ENCODE peak calls at places on chromosomes 2 and 18, in eight cellular contexts. F, N, I, P, J, U, B and Z are unnamed samples.

GRCh38 chr18:26617151-26617554 is 68.8 kb upstream of the KCTD1 start:
- DNase-seq in P (peak), I (peak), N (no peak), J (peak), F (no peak), U (no peak), B (peak), Z (peak)

GRCh38 chr2:127678991-127679390 is 3.7 kb upstream of the LIMS2 start:
- DNase-seq in J (no peak), B (no peak), I (no peak), N (no peak), P (no peak), F (no peak), U (no peak), Z (no peak)

GRCh38 chr2:54615832-54616534 is 107.5 kb upstream of the EML6 start:
- DNase-seq in J (no peak), U (no peak), F (no peak), N (no peak), P (no peak), B (no peak), I (no peak), Z (no peak)

GRCh38 chr2:11343626-11344341 is 652 bp downstream of the ROCK2 start:
- DNase-seq in B (no peak), J (peak), U (peak), N (no peak), P (no peak), F (peak), I (peak), Z (no peak)

GRCh38 chr18:2906522-2907458 is 60.0 kb downstream of the EMILIN2 start:
- DNase-seq in N (no peak), U (no peak), J (no peak), I (no peak), B (no peak), P (no peak), F (no peak), Z (no peak)

GRCh38 chr18:45874501-45875184 is 49.2 kb downstream of the SIGLEC15 start:
- DNase-seq in B (no peak), I (peak), U (no peak), P (no peak), N (no peak), F (no peak), J (no peak), Z (no peak)

GRCh38 chr2:94759211-94759610 is 112.0 kb upstream of the TEKT4 start:
- DNase-seq in B (peak), U (no peak), F (no peak), P (no peak), J (no peak), N (no peak), I (no peak), Z (no peak)

GRCh38 chr18:63005306-63005705 is 290.0 kb downstream of the PHLPP1 start:
- DNase-seq in I (no peak), F (no peak), P (no peak), J (no peak), N (no peak), U (peak), B (no peak), Z (no peak)

GRCh38 chr2:236949089-236949935 is 136.4 kb upstream of the COPS8 start:
- DNase-seq in B (no peak), I (no peak), F (no peak), N (no peak), P (no peak), U (no peak), J (no peak), Z (no peak)

GRCh38 chr2:54459037-54459441 is 2.9 kb downstream of the SPTBN1 start:
- DNase-seq in P (no peak), J (peak), N (no peak), B (no peak), F (no peak), I (peak), U (no peak), Z (no peak)

GRCh38 chr18:23260932-23261590 is 125.8 kb downstream of the CABLES1 start:
- DNase-seq in I (no peak), J (no peak), F (no peak), B (no peak), U (no peak), P (no peak), N (no peak), Z (no peak)

GRCh38 chr2:29010946-29011649 is 30.0 kb downstream of the TOGARAM2 start:
- DNase-seq in J (peak), I (peak), U (no peak), B (no peak), F (no peak), P (no peak), N (peak), Z (no peak)

GRCh38 chr18:22188551-22189267 is 19.3 kb downstream of the GATA6 start:
- DNase-seq in N (no peak), J (peak), I (no peak), B (no peak), P (no peak), F (no peak), U (no peak), Z (no peak)

GRCh38 chr2:241148239-241148638 is 1.0 kb downstream of the PASK start:
- DNase-seq in J (no peak), P (no peak), B (no peak), I (no peak), N (no peak), F (no peak), U (no peak), Z (no peak)

GRCh38 chr2:110678457-110679336 is 834 bp upstream of the BUB1 start:
- DNase-seq in I (peak), P (no peak), B (no peak), F (peak), U (peak), N (no peak), J (peak), Z (no peak)

GRCh38 chr2:26479971-26480750 is 2.2 kb upstream of the OTOF start:
- DNase-seq in F (no peak), P (no peak), B (no peak), U (no peak), I (no peak), N (no peak), J (no peak), Z (no peak)

GRCh38 chr18:11165952-11166351 is 16.6 kb upstream of the PIEZO2 start:
- DNase-seq in U (no peak), F (no peak), P (no peak), I (no peak), B (no peak), N (no peak), J (no peak), Z (no peak)

GRCh38 chr2:109290887-109291675 is 162.1 kb downstream of the SH3RF3 start:
- DNase-seq in N (no peak), I (peak), P (peak), J (no peak), F (peak), B (no peak), U (no peak), Z (no peak)

GRCh38 chr18:32910694-32911296 is 138.0 kb upstream of the KLHL14 start:
- DNase-seq in N (no peak), U (no peak), P (no peak), B (no peak), J (no peak), F (no peak), I (no peak), Z (peak)

GRCh38 chr2:16546128-16546754 is 119.4 kb downstream of the CYRIA start:
- DNase-seq in I (peak), U (no peak), J (peak), N (no peak), P (no peak), B (no peak), F (no peak), Z (peak)

GRCh38 chr18:28469946-28470345 is 293.0 kb upstream of the CDH2 start:
- DNase-seq in J (no peak), N (no peak), U (no peak), P (no peak), I (no peak), F (no peak), B (no peak), Z (no peak)

GRCh38 chr2:26562811-26563645 is 78.1 kb downstream of the CIB4 start:
- DNase-seq in P (no peak), I (no peak), J (peak), F (peak), U (peak), B (peak), N (no peak), Z (peak)

GRCh38 chr2:178865121-178865520 is 57.9 kb upstream of the TTN start:
- DNase-seq in P (no peak), B (no peak), F (no peak), J (no peak), I (no peak), U (no peak), N (no peak), Z (no peak)

GRCh38 chr18:43129946-43130523 is 14.6 kb upstream of the RIT2 start:
- DNase-seq in B (no peak), I (no peak), P (no peak), N (no peak), U (no peak), F (no peak), J (no peak), Z (no peak)

GRCh38 chr2:96143848-96144480 is 1.3 kb downstream of the DUSP2 start:
- DNase-seq in J (no peak), I (no peak), B (peak), U (peak), N (no peak), P (no peak), F (peak), Z (no peak)

GRCh38 chr2:21253311-21254027 is 129.7 kb downstream of the TDRD15 start:
- DNase-seq in F (no peak), I (no peak), J (no peak), U (no peak), N (no peak), B (no peak), P (no peak), Z (no peak)

GRCh38 chr2:101307503-101307902 is 998 bp downstream of the RNF149 start:
- DNase-seq in F (no peak), U (no peak), I (no peak), N (no peak), B (no peak), J (no peak), P (no peak), Z (no peak)

GRCh38 chr2:238151628-238152235 is 7.0 kb upstream of the ERFE start:
- DNase-seq in B (no peak), J (no peak), N (no peak), P (no peak), U (no peak), F (no peak), I (no peak), Z (no peak)

GRCh38 chr18:3452750-3453539 is 3.0 kb downstream of the TGIF1 start:
- DNase-seq in U (no peak), P (no peak), B (no peak), I (peak), N (no peak), F (no peak), J (peak), Z (no peak)

GRCh38 chr18:11607897-11608296 is 1.5 kb upstream of the SLC35G4 start:
- DNase-seq in F (no peak), U (no peak), J (peak), I (no peak), N (no peak), B (no peak), P (no peak), Z (peak)

GRCh38 chr2:39665811-39666488 is at the start of gene TMEM178A:
- DNase-seq in U (no peak), N (no peak), F (peak), P (no peak), I (no peak), J (no peak), B (no peak), Z (no peak)

GRCh38 chr2:73063909-73064875 is 7.3 kb downstream of the SFXN5 start:
- DNase-seq in J (peak), B (peak), U (no peak), P (peak), N (no peak), I (peak), F (no peak), Z (peak)

GRCh38 chr2:1987379-1987778 is 243.1 kb upstream of the PXDN start:
- DNase-seq in I (no peak), F (no peak), U (no peak), B (no peak), J (no peak), P (no peak), N (no peak), Z (no peak)

GRCh38 chr2:189698020-189698887 is 23.8 kb downstream of the ANKAR start:
- DNase-seq in J (peak), U (no peak), I (peak), B (peak), F (peak), N (no peak), P (peak), Z (no peak)

GRCh38 chr2:18153741-18154140 is 275.3 kb downstream of the KCNS3 start:
- DNase-seq in U (no peak), J (no peak), N (no peak), I (no peak), B (no peak), F (no peak), P (no peak), Z (no peak)

GRCh38 chr18:33115917-33116316 is 324.6 kb downstream of the CCDC178 start:
- DNase-seq in J (no peak), I (no peak), F (no peak), U (no peak), B (no peak), N (no peak), P (no peak), Z (no peak)

GRCh38 chr2:163401481-163401880 is 334.3 kb downstream of the FIGN start:
- DNase-seq in F (no peak), N (no peak), P (peak), J (peak), U (no peak), B (no peak), I (peak), Z (peak)

GRCh38 chr2:67841711-67842110 is 221.1 kb downstream of the C1D start:
- DNase-seq in B (no peak), P (no peak), I (no peak), U (no peak), F (no peak), J (no peak), N (no peak), Z (no peak)

GRCh38 chr18:58549814-58550339 is 79.0 kb downstream of the ALPK2 start:
- DNase-seq in F (no peak), J (no peak), P (no peak), B (no peak), U (no peak), I (no peak), N (no peak), Z (no peak)

GRCh38 chr18:58639751-58640427 is 11.0 kb upstream of the ALPK2 start:
- DNase-seq in B (no peak), P (peak), I (peak), J (peak), F (no peak), N (no peak), U (no peak), Z (peak)

GRCh38 chr2:232534940-232535735 is 4.4 kb upstream of the CHRNG start:
- DNase-seq in J (no peak), I (no peak), P (no peak), B (no peak), U (no peak), F (no peak), N (no peak), Z (no peak)

GRCh38 chr2:232538671-232539070 is 821 bp upstream of the CHRNG start:
- DNase-seq in I (no peak), N (no peak), P (no peak), F (no peak), U (no peak), J (no peak), B (no peak), Z (no peak)

GRCh38 chr2:232535761-232536530 is 3.5 kb upstream of the CHRNG start:
- DNase-seq in B (no peak), I (no peak), N (no peak), U (no peak), F (no peak), J (no peak), P (no peak), Z (no peak)

GRCh38 chr2:232537499-232537898 is 2.0 kb upstream of the CHRNG start:
- DNase-seq in I (no peak), N (no peak), J (no peak), B (no peak), P (no peak), U (no peak), F (no peak), Z (no peak)

GRCh38 chr2:232537079-232537478 is 2.4 kb upstream of the CHRNG start:
- DNase-seq in F (no peak), P (no peak), N (no peak), J (no peak), U (no peak), I (no peak), B (no peak), Z (no peak)
- TF ChIP-seq CTCF in F (no peak), P (peak), N (no peak), J (peak), U (no peak), I (peak), B (peak), Z (peak)

DNA sequence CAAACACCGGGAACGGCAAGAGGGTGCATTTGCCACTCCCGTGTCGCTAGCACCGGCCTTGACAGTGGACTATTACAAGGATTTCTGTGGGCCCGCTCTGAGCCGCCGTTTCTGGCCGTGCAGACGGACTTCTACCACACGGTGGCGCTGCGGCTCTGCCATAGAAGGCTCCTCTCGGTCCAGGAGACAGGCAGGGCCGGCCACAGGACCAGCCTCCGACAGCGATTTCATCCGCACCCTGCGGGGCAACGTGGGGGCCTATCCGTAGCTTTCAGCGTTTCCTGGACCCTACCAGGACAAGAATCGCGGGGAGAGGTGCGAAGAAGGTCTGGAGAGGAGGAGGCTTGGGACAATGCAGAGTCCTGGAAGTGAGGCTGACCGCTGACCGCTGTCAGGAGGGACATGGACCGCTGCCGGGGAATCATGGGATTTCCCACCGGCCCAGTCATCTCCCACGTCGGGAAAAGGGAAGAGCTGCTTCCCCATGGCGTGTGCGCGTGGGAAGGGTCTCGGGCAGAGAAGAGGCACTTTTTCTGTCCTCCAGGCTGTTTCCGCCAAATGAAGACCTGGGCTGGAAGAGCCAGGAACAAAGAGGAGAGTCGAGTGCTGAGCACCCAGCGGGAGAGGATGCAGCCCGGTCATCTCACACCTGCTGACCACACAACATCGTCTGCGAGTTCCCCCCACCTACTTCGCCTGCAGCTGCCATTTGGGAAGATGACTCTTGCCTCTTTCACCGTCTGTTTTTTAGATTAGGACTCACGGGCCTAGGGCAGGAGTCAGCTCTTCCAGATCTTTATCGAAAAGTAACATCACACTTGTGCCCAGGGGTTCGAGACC is 35.5 kb upstream of the HAAO start:
- DNase-seq in P (no peak), I (peak), F (peak), U (peak), B (peak), J (peak), N (peak), Z (no peak)
- H3K4me3 ChIP-seq in P (no peak), I (no peak), F (peak), U (peak), B (peak), J (peak), N (peak), Z (no peak)

DNA sequence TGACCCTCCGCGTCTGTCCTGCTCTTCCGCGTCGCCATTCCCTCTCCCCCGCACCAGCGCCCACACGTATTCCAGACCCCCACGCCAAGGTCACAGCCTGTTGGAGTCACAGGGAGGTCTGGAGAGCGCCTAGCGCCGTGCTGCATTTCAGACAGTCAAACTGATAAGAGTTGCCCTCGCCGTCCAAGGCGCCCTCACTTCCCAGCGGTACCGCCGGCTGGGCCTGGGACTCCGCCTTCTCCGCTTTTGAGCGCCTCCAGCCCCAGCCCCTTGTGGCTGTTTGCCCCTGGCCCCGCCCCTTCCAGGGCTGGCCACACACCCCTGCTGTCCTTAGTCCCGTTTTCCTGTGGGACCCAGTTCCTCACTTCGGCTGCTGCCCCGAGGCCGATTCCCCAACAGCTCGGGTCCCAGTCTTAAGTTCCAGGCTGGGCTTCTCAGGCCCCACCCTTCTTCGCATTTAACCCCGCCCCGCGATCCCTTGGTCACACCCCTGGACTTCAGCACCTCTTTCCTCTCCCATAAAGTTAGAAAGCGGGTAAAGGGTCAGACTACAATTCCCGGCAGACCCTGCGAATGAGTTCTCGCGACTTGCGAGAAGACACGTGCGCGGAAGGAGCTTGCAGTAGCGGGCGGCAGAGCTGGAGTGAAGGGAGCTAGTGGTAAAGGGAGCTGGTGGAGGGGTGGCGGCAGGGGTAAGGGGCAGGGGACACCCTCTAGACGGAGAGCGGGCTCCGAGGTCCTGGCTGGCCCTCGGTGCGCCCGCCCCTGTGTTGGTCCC is at the start of gene GMPPA:
- DNase-seq in F (peak), B (peak), N (peak), U (peak), P (peak), J (peak), I (peak), Z (peak)
- TF ChIP-seq CTCF in F (peak), B (peak), N (no peak), U (no peak), P (peak), J (no peak), I (no peak), Z (no peak)

DNA sequence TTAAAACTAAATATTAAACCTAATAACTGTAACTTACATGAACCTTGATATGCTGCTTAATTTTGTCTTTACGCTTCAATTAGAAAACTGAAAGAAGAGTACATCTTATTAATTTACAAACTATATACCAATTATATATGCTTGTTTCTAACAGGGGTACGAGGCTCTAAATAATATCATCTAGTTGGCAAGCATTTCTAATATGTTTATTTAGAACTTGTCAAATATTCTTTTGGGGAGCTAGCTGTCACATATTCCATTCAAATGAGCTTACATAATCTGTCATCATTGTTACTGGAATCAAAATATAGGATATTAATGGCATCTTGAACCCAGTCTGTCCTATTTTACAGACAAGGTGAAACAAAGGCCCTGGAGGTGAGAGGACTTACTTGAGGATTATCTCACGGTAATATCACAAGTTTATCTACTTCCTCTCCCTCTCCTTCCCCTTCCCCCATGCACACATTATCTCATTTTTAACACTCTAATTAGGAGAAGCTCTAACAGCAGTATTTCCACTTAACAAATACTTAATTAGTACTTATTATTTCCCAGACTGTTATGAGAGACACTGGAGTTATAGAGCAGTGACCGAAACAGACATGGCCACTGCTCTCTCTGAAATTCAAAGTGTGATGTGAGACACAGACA is 3.5 kb downstream of the PRKD3 start:
- DNase-seq in N (no peak), J (no peak), B (no peak), P (no peak), I (no peak), F (no peak), U (no peak), Z (no peak)
- H3K4me3 ChIP-seq in N (no peak), J (no peak), B (no peak), P (no peak), I (no peak), F (no peak), U (no peak), Z (no peak)